ENCODE peak calls at places on chromosomes 4 and X, in five cellular contexts. One of them, this sample, is unnamed.

GRCh38 chr4:166169111-166169510 is 296.1 kb downstream of the TLL1 start:
- DNase-seq in right atrium auricular region: no peak
- DNase-seq in astrocyte: no peak
- DNase-seq in heart left ventricle: no peak
- DNase-seq in GM23338: peak; percentile 56
- DNase-seq in this sample: no peak

GRCh38 chr4:101009471-101009870 is 337.9 kb downstream of the PPP3CA start:
- DNase-seq in right atrium auricular region: no peak
- DNase-seq in astrocyte: no peak
- DNase-seq in heart left ventricle: no peak
- DNase-seq in GM23338: no peak
- DNase-seq in this sample: no peak

GRCh38 chr4:7841071-7841470 is 98.6 kb downstream of the AFAP1 start:
- DNase-seq in right atrium auricular region: no peak
- DNase-seq in astrocyte: no peak
- DNase-seq in heart left ventricle: no peak
- DNase-seq in GM23338: no peak
- DNase-seq in this sample: no peak

GRCh38 chr4:52560844-52561280 is 98.2 kb downstream of the USP46 start:
- DNase-seq in right atrium auricular region: no peak
- DNase-seq in astrocyte: peak; percentile 84
- DNase-seq in heart left ventricle: no peak
- DNase-seq in GM23338: no peak
- DNase-seq in this sample: no peak

GRCh38 chrX:49040376-49040955 is 2.7 kb downstream of the TFE3 start:
- DNase-seq in right atrium auricular region: no peak
- DNase-seq in astrocyte: no peak
- DNase-seq in heart left ventricle: no peak
- DNase-seq in GM23338: peak; percentile 52
- DNase-seq in this sample: no peak

GRCh38 chr4:7852568-7853185 is 87.0 kb downstream of the AFAP1 start:
- DNase-seq in right atrium auricular region: no peak
- DNase-seq in astrocyte: peak; percentile 94
- DNase-seq in heart left ventricle: no peak
- DNase-seq in GM23338: no peak
- DNase-seq in this sample: peak; percentile 32

GRCh38 chr4:5751073-5751917 is 40.3 kb downstream of the EVC start:
- DNase-seq in right atrium auricular region: peak; percentile 56
- DNase-seq in astrocyte: peak; percentile 45
- DNase-seq in heart left ventricle: no peak
- DNase-seq in GM23338: peak; percentile 23
- DNase-seq in this sample: no peak

GRCh38 chrX:11188664-11189063 is 77.5 kb downstream of the HCCS start:
- DNase-seq in right atrium auricular region: no peak
- DNase-seq in astrocyte: peak; percentile 22
- DNase-seq in heart left ventricle: no peak
- DNase-seq in GM23338: no peak
- DNase-seq in this sample: no peak

GRCh38 chr4:40550900-40551546 is 78.6 kb downstream of the RBM47 start:
- DNase-seq in right atrium auricular region: no peak
- DNase-seq in astrocyte: peak; percentile 34
- DNase-seq in heart left ventricle: no peak
- DNase-seq in GM23338: peak; percentile 55
- DNase-seq in this sample: peak; percentile 53

GRCh38 chr4:76125816-76126215 is 22.4 kb downstream of the NUP54 start:
- DNase-seq in right atrium auricular region: no peak
- DNase-seq in astrocyte: no peak
- DNase-seq in heart left ventricle: no peak
- DNase-seq in GM23338: no peak
- DNase-seq in this sample: no peak

GRCh38 chr4:121168865-121169281 is 4.8 kb upstream of the TNIP3 start:
- DNase-seq in right atrium auricular region: no peak
- DNase-seq in astrocyte: no peak
- DNase-seq in heart left ventricle: no peak
- DNase-seq in GM23338: no peak
- DNase-seq in this sample: no peak

GRCh38 chrX:129600981-129601424 is 53.8 kb downstream of the APLN start:
- DNase-seq in right atrium auricular region: no peak
- DNase-seq in astrocyte: no peak
- DNase-seq in heart left ventricle: no peak
- DNase-seq in GM23338: peak; percentile 60
- DNase-seq in this sample: no peak

GRCh38 chr4:152976466-152976761 is 40.3 kb downstream of the FHDC1 start:
- DNase-seq in right atrium auricular region: no peak
- DNase-seq in astrocyte: no peak
- DNase-seq in heart left ventricle: no peak
- DNase-seq in GM23338: no peak
- DNase-seq in this sample: no peak

GRCh38 chr4:134243742-134244713 is 42.4 kb upstream of the PABPC4L start:
- DNase-seq in right atrium auricular region: no peak
- DNase-seq in astrocyte: no peak
- DNase-seq in heart left ventricle: peak; percentile 34
- DNase-seq in GM23338: peak; percentile 7
- DNase-seq in this sample: no peak

GRCh38 chr4:159158989-159159388 is 56.1 kb downstream of the RAPGEF2 start:
- DNase-seq in right atrium auricular region: no peak
- DNase-seq in astrocyte: no peak
- DNase-seq in heart left ventricle: no peak
- DNase-seq in GM23338: no peak
- DNase-seq in this sample: no peak

GRCh38 chr4:159153669-159154068 is 50.8 kb downstream of the RAPGEF2 start:
- DNase-seq in right atrium auricular region: no peak
- DNase-seq in astrocyte: no peak
- DNase-seq in heart left ventricle: no peak
- DNase-seq in GM23338: no peak
- DNase-seq in this sample: no peak

GRCh38 chr4:159151701-159152100 is 48.8 kb downstream of the RAPGEF2 start:
- DNase-seq in right atrium auricular region: no peak
- DNase-seq in astrocyte: no peak
- DNase-seq in heart left ventricle: no peak
- DNase-seq in GM23338: no peak
- DNase-seq in this sample: no peak

GRCh38 chr4:159158083-159158617 is 55.3 kb downstream of the RAPGEF2 start:
- DNase-seq in right atrium auricular region: no peak
- DNase-seq in astrocyte: no peak
- DNase-seq in heart left ventricle: no peak
- DNase-seq in GM23338: no peak
- DNase-seq in this sample: no peak

GRCh38 chr4:159155119-159155518 is 52.2 kb downstream of the RAPGEF2 start:
- DNase-seq in right atrium auricular region: no peak
- DNase-seq in astrocyte: no peak
- DNase-seq in heart left ventricle: no peak
- DNase-seq in GM23338: no peak
- DNase-seq in this sample: no peak
- H3K4me1 ChIP-seq in right atrium auricular region: no peaks in the 10 kb centered on the region
- H3K4me1 ChIP-seq in astrocyte: no peaks in the 10 kb centered on the region
- H3K4me1 ChIP-seq in heart left ventricle: peaks cover 78% of the 10 kb centered on the region
- H3K4me1 ChIP-seq in GM23338: peaks cover 54% of the 10 kb centered on the region
- H3K4me1 ChIP-seq in this sample: peaks cover 39% of the 10 kb centered on the region

GRCh38 chr4:10223782-10224181 is 107.2 kb upstream of the WDR1 start:
- DNase-seq in right atrium auricular region: no peak
- DNase-seq in astrocyte: no peak
- DNase-seq in heart left ventricle: no peak
- DNase-seq in GM23338: no peak
- DNase-seq in this sample: no peak
- TF ChIP-seq CTCF in right atrium auricular region: no peak
- TF ChIP-seq CTCF in astrocyte: no peak
- TF ChIP-seq CTCF in heart left ventricle: no peak
- TF ChIP-seq CTCF in GM23338: no peak
- TF ChIP-seq CTCF in this sample: no peak

GRCh38 chr4:3287271-3287971 is 5.4 kb upstream of the RGS12 start:
- DNase-seq in right atrium auricular region: no peak
- DNase-seq in astrocyte: no peak
- DNase-seq in heart left ventricle: peak; percentile 51
- DNase-seq in GM23338: no peak
- DNase-seq in this sample: no peak
- H3K4me1 ChIP-seq in right atrium auricular region: no peaks in the 10 kb centered on the region
- H3K4me1 ChIP-seq in astrocyte: peaks cover 17% of the 10 kb centered on the region
- H3K4me1 ChIP-seq in heart left ventricle: peaks cover 21% of the 10 kb centered on the region
- H3K4me1 ChIP-seq in GM23338: no peaks in the 10 kb centered on the region
- H3K4me1 ChIP-seq in this sample: peaks cover 12% of the 10 kb centered on the region

DNA sequence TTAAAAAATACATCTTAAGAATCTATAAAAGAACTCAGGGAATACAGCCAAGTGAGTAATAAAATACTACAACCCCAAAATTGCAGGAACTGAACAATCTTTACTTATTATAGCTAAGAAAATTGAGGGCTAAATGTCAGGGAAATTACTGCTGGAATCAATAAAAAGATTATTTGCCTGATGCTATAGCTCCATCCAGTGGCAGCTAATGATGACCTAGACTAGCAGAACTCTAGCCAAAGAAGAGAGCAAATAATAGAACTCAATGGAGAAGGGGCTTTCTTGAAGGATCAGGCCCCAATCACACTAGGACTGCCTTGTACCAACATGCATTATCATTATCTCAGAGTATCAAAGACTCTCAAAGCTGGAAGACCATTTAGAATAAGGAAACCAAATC is 85.0 kb upstream of the FAM241A start:
- DNase-seq in right atrium auricular region: no peak
- DNase-seq in astrocyte: no peak
- DNase-seq in heart left ventricle: no peak
- DNase-seq in GM23338: peak; percentile 75
- DNase-seq in this sample: no peak
- TF ChIP-seq CTCF in right atrium auricular region: no peak
- TF ChIP-seq CTCF in astrocyte: peak; percentile 43
- TF ChIP-seq CTCF in heart left ventricle: no peak
- TF ChIP-seq CTCF in GM23338: peak; percentile 82
- TF ChIP-seq CTCF in this sample: no peak

DNA sequence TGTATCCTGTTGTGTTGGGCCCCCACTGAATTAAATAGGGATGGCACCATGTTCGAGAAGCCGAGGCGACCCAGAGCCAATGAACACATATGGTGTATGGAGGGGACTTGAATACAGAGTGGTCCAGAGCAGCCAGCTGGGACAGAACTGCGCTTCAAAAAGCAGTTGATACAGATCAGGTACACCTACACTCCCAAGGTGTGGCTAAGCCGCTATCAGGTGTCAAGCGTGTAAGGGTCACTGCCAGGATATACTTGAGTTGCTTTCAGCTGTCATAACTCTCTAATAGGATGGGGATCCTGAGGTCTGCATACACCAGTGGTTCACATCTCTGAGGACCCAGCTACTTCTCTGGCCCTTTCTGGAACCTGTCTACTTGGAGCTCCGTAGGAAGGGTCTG is 3.2 kb upstream of the WDR1 start:
- DNase-seq in right atrium auricular region: no peak
- DNase-seq in astrocyte: no peak
- DNase-seq in heart left ventricle: no peak
- DNase-seq in GM23338: no peak
- DNase-seq in this sample: no peak
- H3K4me1 ChIP-seq in right atrium auricular region: no peaks in the 10 kb centered on the region
- H3K4me1 ChIP-seq in astrocyte: peaks cover 20% of the 10 kb centered on the region
- H3K4me1 ChIP-seq in heart left ventricle: peaks cover 27% of the 10 kb centered on the region
- H3K4me1 ChIP-seq in GM23338: peaks cover 29% of the 10 kb centered on the region
- H3K4me1 ChIP-seq in this sample: peaks cover 18% of the 10 kb centered on the region

GRCh38 chr4:148254818-148255366 is 187.3 kb downstream of the NR3C2 start:
- DNase-seq in right atrium auricular region: no peak
- DNase-seq in astrocyte: no peak
- DNase-seq in heart left ventricle: no peak
- DNase-seq in GM23338: no peak
- DNase-seq in this sample: no peak
- TF ChIP-seq CTCF in right atrium auricular region: no peak
- TF ChIP-seq CTCF in astrocyte: no peak
- TF ChIP-seq CTCF in heart left ventricle: no peak
- TF ChIP-seq CTCF in GM23338: no peak
- TF ChIP-seq CTCF in this sample: no peak

This sample was measured in body of pancreas.